ENCODE peak calls at places on chromosome 12, in six cellular contexts. C is gastrocnemius medialis, Q is IMR-90, Z is vagina, I is transverse colon, O is heart left ventricle. H is an unnamed sample.

GRCh38 chr12:94437303-94437702 is 22.4 kb downstream of the CEP83 start:
- DNase-seq in Z (no peak), O (no peak), C (no peak), I (no peak), Q (no peak), H (no peak)

GRCh38 chr12:96265836-96266235 is 71.7 kb downstream of the ELK3 start:
- DNase-seq in O (no peak), Z (no peak), C (no peak), I (no peak), Q (no peak), H (no peak)

GRCh38 chr12:29428630-29429029 is 47.7 kb upstream of the ERGIC2 start:
- DNase-seq in I (no peak), O (no peak), Z (no peak), Q (peak; percentile 84), C (no peak), H (peak; percentile 54)

GRCh38 chr12:28787151-28787550 is 361.9 kb upstream of the FAR2 start:
- DNase-seq in O (no peak), Z (no peak), C (no peak), Q (peak; percentile 29), I (no peak), H (no peak)

GRCh38 chr12:34327671-34328070 is 305.4 kb downstream of the ALG10 start:
- DNase-seq in Z (no peak), O (no peak), Q (no peak), I (no peak), C (no peak), H (no peak)

GRCh38 chr12:116609715-116610114 is 50.5 kb downstream of the MAP1LC3B2 start:
- DNase-seq in I (no peak), Z (no peak), C (no peak), Q (no peak), O (no peak), H (peak; percentile 57)

GRCh38 chr12:51827925-51828818 is 20.3 kb downstream of the FIGNL2 start:
- DNase-seq in O (no peak), C (no peak), I (peak; percentile 68), Z (no peak), Q (peak; percentile 64), H (no peak)

GRCh38 chr12:55063291-55063690 is 43.5 kb downstream of the NEUROD4 start:
- DNase-seq in O (no peak), Z (no peak), C (no peak), I (no peak), Q (no peak), H (no peak)

GRCh38 chr12:28909291-28909690 is 239.8 kb upstream of the FAR2 start:
- DNase-seq in Q (peak; percentile 80), C (no peak), I (no peak), O (no peak), Z (no peak), H (no peak)

GRCh38 chr12:108616941-108617858 is 16.5 kb downstream of the SELPLG start:
- DNase-seq in I (peak; percentile 33), O (no peak), Z (no peak), C (no peak), Q (no peak), H (no peak)

GRCh38 chr12:114131824-114132223 is 165.7 kb upstream of the RBM19 start:
- DNase-seq in C (no peak), O (no peak), Q (no peak), Z (no peak), I (no peak), H (no peak)

GRCh38 chr12:6038160-6038559 is 86.3 kb downstream of the VWF start:
- DNase-seq in O (no peak), I (peak; percentile 59), Q (peak; percentile 76), C (no peak), Z (no peak), H (peak; percentile 82)

GRCh38 chr12:52789637-52790426 is 6.1 kb downstream of the KRT3 start:
- DNase-seq in Q (no peak), O (no peak), I (peak; percentile 51), C (no peak), Z (no peak), H (peak; percentile 64)

GRCh38 chr12:44235674-44236073 is 399.8 kb downstream of the TMEM117 start:
- DNase-seq in Q (no peak), Z (no peak), C (no peak), I (no peak), O (no peak), H (no peak)

GRCh38 chr12:53623526-53623925 is 2.7 kb downstream of the ATF7 start:
- DNase-seq in Q (peak; percentile 66), I (no peak), O (no peak), C (no peak), Z (no peak), H (peak; percentile 30)

GRCh38 chr12:9647825-9648700 is 21.4 kb upstream of the CLEC2D start:
- DNase-seq in O (peak; percentile 84), Q (peak; percentile 69), I (peak; percentile 88), Z (no peak), C (peak; percentile 59), H (peak; percentile 84)

GRCh38 chr12:25615119-25615518 is 62.0 kb upstream of the LMNTD1 start:
- DNase-seq in O (no peak), Z (no peak), I (no peak), C (no peak), Q (peak; percentile 97), H (peak; percentile 1)

GRCh38 chr12:13652105-13652504 is 329.3 kb downstream of the GRIN2B start:
- DNase-seq in O (no peak), Q (no peak), I (no peak), C (no peak), Z (no peak), H (no peak)

GRCh38 chr12:62466018-62466595 is 519 bp upstream of the MON2 start:
- DNase-seq in C (peak; percentile 30), Z (no peak), I (peak; percentile 42), O (no peak), Q (peak; percentile 32), H (peak; percentile 63)

GRCh38 chr12:28313631-28314030 is 123.4 kb downstream of the CCDC91 start:
- DNase-seq in C (peak; percentile 54), I (no peak), Z (no peak), O (peak; percentile 15), Q (peak; percentile 43), H (no peak)

GRCh38 chr12:6226701-6227096 is 26.5 kb downstream of the CD9 start:
- DNase-seq in Q (no peak), Z (no peak), I (peak; percentile 66), O (peak; percentile 81), C (peak; percentile 79), H (no peak)

GRCh38 chr12:20314325-20314724 is 54.0 kb upstream of the PDE3A start:
- DNase-seq in Q (peak; percentile 21), C (no peak), O (no peak), Z (no peak), I (no peak), H (no peak)

GRCh38 chr12:96257550-96258392 is 63.6 kb downstream of the ELK3 start:
- DNase-seq in Q (peak; percentile 54), I (no peak), O (no peak), Z (no peak), C (no peak), H (no peak)

GRCh38 chr12:13128291-13129000 is 25.0 kb upstream of the GSG1 start:
- DNase-seq in C (no peak), Z (no peak), Q (no peak), O (no peak), I (no peak), H (no peak)

GRCh38 chr12:45415393-45415817 is 199.5 kb downstream of the ANO6 start:
- DNase-seq in O (peak; percentile 62), I (no peak), Q (peak; percentile 100), Z (no peak), C (peak; percentile 94), H (no peak)

GRCh38 chr12:122961551-122962329 is 4.5 kb downstream of the ABCB9 start:
- DNase-seq in I (peak; percentile 79), Q (no peak), C (no peak), Z (no peak), O (no peak), H (peak; percentile 70)

GRCh38 chr12:14716848-14717444 is 20.5 kb upstream of the GUCY2C start:
- DNase-seq in C (no peak), Z (no peak), Q (peak; percentile 37), O (no peak), I (peak; percentile 57), H (peak; percentile 64)

GRCh38 chr12:1769809-1770494 is 50.4 kb upstream of the LRTM2 start:
- DNase-seq in O (no peak), Q (peak; percentile 64), I (no peak), C (no peak), Z (no peak), H (no peak)

GRCh38 chr12:87953257-87953860 is 75.8 kb downstream of the C12orf50 start:
- DNase-seq in I (no peak), O (no peak), C (no peak), Z (no peak), Q (peak; percentile 71), H (peak; percentile 5)

DNA sequence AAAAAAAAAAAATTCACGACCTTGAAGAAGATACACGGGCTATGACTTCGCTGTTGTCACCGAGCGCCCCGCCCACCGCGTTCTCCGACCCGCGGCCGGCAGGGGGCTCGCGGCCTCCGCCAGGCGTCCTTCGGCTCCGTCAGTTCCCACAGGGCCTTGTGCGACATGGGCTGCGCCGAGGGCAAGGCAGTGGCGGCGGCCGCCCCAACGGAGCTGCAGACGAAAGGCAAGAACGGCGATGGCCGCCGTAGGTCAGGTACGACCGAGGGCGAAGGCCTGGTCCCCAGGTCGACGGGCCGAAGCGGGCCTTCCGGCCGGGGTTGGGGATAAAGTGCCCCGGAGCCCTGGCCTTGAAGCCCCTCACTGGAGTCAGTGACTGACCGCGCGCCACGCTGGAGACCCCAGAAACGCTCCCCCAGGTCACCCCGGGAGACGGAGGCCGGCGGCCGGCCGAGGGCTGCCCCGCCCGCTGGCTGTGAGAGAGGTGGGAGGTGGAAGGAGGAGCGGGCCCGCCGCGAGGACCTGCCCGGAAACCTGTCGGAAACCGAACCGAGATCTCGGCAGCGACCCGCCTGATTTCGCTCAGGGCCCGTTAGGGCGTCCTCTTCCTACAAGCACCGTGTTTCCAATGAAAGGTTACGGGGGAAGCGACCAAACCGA is at the start of gene TXNRD1:
- DNase-seq in I (peak; percentile 86), C (peak; percentile 77), Z (peak; percentile 81), Q (peak; percentile 76), O (peak; percentile 91), H (peak; percentile 92)
- TF ChIP-seq POLR2A in I (no peak), C (no peak), Z (no peak), Q (peak; percentile 63), O (peak; percentile 65), H (no peak)

GRCh38 chr12:132161046-132161781 is 17.0 kb downstream of the NOC4L start:
- DNase-seq in Q (peak; percentile 10), O (no peak), C (no peak), I (no peak), Z (no peak), H (peak; percentile 12)
- TF ChIP-seq POLR2A in Q (no peak), O (no peak), C (no peak), I (no peak), Z (no peak), H (no peak)

GRCh38 chr12:56581418-56582145 is 48.5 kb downstream of the BAZ2A start:
- DNase-seq in Z (no peak), I (no peak), C (no peak), O (no peak), Q (peak; percentile 69), H (no peak)
- TF ChIP-seq POLR2A in Z (no peak), I (no peak), C (no peak), O (no peak), Q (no peak), H (no peak)

DNA sequence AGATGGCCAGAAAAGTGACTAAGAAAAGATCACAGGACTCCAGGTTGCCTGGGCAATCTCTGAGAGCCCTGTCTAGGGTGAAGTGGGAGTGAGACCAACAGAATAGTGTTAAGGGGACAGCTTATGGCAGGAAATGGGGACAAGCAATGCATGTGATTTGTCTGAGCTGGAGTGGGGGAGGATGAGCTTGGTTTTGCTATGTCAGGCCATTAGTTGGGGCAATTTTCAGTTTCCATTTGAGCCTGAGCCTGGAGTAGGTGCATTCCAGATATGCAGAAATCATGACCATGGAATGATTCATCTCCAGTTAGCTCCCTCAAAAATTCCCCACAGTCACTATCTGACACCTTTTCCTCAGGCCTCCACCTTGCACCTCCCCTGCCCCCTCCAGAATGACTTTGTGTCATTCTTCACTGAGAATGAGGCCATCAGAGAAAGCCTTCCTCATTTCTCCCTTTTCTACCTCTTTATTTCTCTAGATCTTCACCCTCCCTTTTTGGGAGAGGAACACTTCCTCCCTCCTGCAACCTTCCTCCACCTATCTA is 150.9 kb upstream of the PLEKHG7 start:
- DNase-seq in C (no peak), O (no peak), Q (peak; percentile 73), I (no peak), Z (no peak), H (no peak)
- TF ChIP-seq POLR2A in C (no peak), O (no peak), Q (no peak), I (no peak), Z (no peak), H (no peak)